ENCODE peak calls at places on chromosomes 4 and X, in ten cellular contexts. P is mammary epithelial cell; T is CD8-positive, alpha-beta T cell; I is uterus; O is heart left ventricle; B is heart right ventricle; U is prostate gland; C is transverse colon; A is hepatocyte; V is right atrium auricular region. S is an unnamed sample.
A peak's percentile ranks its signal among the peaks of the same experiment; 100 is the strongest.

GRCh38 chrX:65866146-65866545 is 173.7 kb downstream of the VSIG4 start:
- DNase-seq in P (peak; percentile 34), T (peak; percentile 11), I (no peak), O (no peak), B (no peak), U (no peak), C (no peak), A (no peak), V (no peak), S (no peak)

GRCh38 chrX:72128881-72129280 is 2.8 kb downstream of the RTL5 start:
- DNase-seq in P (no peak), T (no peak), I (no peak), O (no peak), B (no peak), U (no peak), C (no peak), A (no peak), V (no peak), S (no peak)

GRCh38 chrX:146241902-146242301 is 424.3 kb downstream of the SLITRK2 start:
- DNase-seq in P (no peak), T (no peak), I (no peak), O (no peak), B (no peak), U (no peak), C (no peak), A (no peak), V (no peak), S (no peak)

GRCh38 chrX:155767101-155767878 is 113.9 kb upstream of the VAMP7 start:
- DNase-seq in P (peak; percentile 80), T (peak; percentile 10), I (peak; percentile 41), O (peak; percentile 66), B (peak; percentile 41), U (peak; percentile 57), C (peak; percentile 60), A (peak; percentile 79), V (no peak), S (peak; percentile 74)

GRCh38 chr4:125714845-125715244 is 400.1 kb downstream of the FAT4 start:
- DNase-seq in P (no peak), T (no peak), I (no peak), O (no peak), B (no peak), U (no peak), C (no peak), A (no peak), V (no peak), S (no peak)

GRCh38 chr4:114512595-114513295 is 85.9 kb upstream of the UGT8 start:
- DNase-seq in P (peak; percentile 62), T (no peak), I (no peak), O (no peak), B (no peak), U (no peak), C (no peak), A (no peak), V (no peak), S (peak; percentile 50)

GRCh38 chr4:163693211-163693610 is 198.7 kb downstream of the TMA16 start:
- DNase-seq in P (no peak), T (no peak), I (no peak), O (no peak), B (no peak), U (no peak), C (no peak), A (no peak), V (no peak), S (no peak)

GRCh38 chr4:77355731-77356130 is 198.7 kb downstream of the CCNG2 start:
- DNase-seq in P (peak; percentile 52), T (no peak), I (no peak), O (no peak), B (no peak), U (no peak), C (no peak), A (no peak), V (no peak), S (no peak)

GRCh38 chr4:5932021-5932553 is 39.2 kb upstream of the CRMP1 start:
- DNase-seq in P (no peak), T (no peak), I (no peak), O (no peak), B (no peak), U (no peak), C (no peak), A (no peak), V (no peak), S (no peak)

GRCh38 chrX:119238557-119238956 is 2.5 kb downstream of the PGRMC1 start:
- DNase-seq in P (peak; percentile 2), T (no peak), I (no peak), O (no peak), B (no peak), U (no peak), C (no peak), A (no peak), V (no peak), S (peak; percentile 15)

GRCh38 chr4:155769092-155769491 is 10.3 kb downstream of the GUCY1B1 start:
- DNase-seq in P (no peak), T (no peak), I (no peak), O (no peak), B (no peak), U (no peak), C (no peak), A (no peak), V (no peak), S (no peak)

GRCh38 chrX:22527302-22527701 is 254.6 kb downstream of the CBLL2 start:
- DNase-seq in P (no peak), T (no peak), I (no peak), O (no peak), B (no peak), U (no peak), C (no peak), A (no peak), V (no peak), S (no peak)

GRCh38 chr4:83113429-83113786 is 1.1 kb downstream of the PLAC8 start:
- DNase-seq in P (peak; percentile 14), T (peak; percentile 38), I (no peak), O (no peak), B (no peak), U (no peak), C (no peak), A (no peak), V (no peak), S (no peak)

GRCh38 chrX:131548994-131549393 is 5.1 kb downstream of the OR13H1 start:
- DNase-seq in P (no peak), T (no peak), I (no peak), O (no peak), B (no peak), U (no peak), C (no peak), A (no peak), V (no peak), S (no peak)

GRCh38 chrX:131543774-131544173 is at the start of gene OR13H1:
- DNase-seq in P (no peak), T (no peak), I (no peak), O (no peak), B (no peak), U (no peak), C (no peak), A (no peak), V (no peak), S (no peak)

DNA sequence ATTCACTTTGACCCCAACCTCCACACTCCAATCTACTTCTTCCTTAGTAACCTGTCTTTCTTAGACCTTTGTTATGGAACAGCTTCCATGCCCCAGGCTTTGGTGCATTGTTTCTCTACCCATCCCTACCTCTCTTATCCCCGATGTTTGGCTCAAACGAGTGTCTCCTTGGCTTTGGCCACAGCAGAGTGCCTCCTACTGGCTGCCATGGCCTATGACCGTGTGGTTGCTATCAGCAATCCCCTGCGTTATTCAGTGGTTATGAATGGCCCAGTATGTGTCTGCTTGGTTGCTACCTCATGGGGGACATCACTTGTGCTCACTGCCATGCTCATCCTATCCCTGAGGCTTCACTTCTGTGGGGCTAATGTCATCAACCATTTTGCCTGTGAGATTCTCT is 344 bp downstream of the OR13H1 start:
- DNase-seq in P (no peak), T (no peak), I (no peak), O (no peak), B (no peak), U (no peak), C (no peak), A (no peak), V (no peak), S (no peak)
- TF ChIP-seq CTCF in P (no peak), T (no peak), I (no peak), O (no peak), B (no peak), U (no peak), C (no peak), A (no peak), V (no peak), S (no peak)

GRCh38 chr4:152530600-152530999 is 5.3 kb downstream of the FBXW7 start:
- DNase-seq in P (no peak), T (no peak), I (no peak), O (no peak), B (no peak), U (no peak), C (no peak), A (no peak), V (no peak), S (no peak)
- H3K4me1 ChIP-seq in P (peaks cover 5% of the 10 kb centered on the region), T (peaks cover 33% of the 10 kb centered on the region), I (peaks cover 12% of the 10 kb centered on the region), O (peaks cover 46% of the 10 kb centered on the region), B (peaks cover 46% of the 10 kb centered on the region), U (no peaks in the 10 kb centered on the region), C (peaks cover 18% of the 10 kb centered on the region), A (no peaks in the 10 kb centered on the region), V (no peaks in the 10 kb centered on the region), S (peaks cover 10% of the 10 kb centered on the region)

GRCh38 chr4:150212485-150212884 is 134.2 kb downstream of the DCLK2 start:
- DNase-seq in P (no peak), T (no peak), I (no peak), O (no peak), B (no peak), U (no peak), C (no peak), A (no peak), V (no peak), S (peak; percentile 52)
- TF ChIP-seq CTCF in P (no peak), T (no peak), I (no peak), O (no peak), B (no peak), U (no peak), C (no peak), A (no peak), V (no peak), S (no peak)

GRCh38 chr4:145731026-145731425 is 51.1 kb downstream of the C4orf51 start:
- DNase-seq in P (no peak), T (no peak), I (no peak), O (no peak), B (no peak), U (peak; percentile 84), C (peak; percentile 60), A (peak; percentile 58), V (no peak), S (peak; percentile 44)

GRCh38 chr4:145732895-145733880 is 53.2 kb downstream of the C4orf51 start:
- DNase-seq in P (peak; percentile 95), T (peak; percentile 82), I (peak; percentile 97), O (peak; percentile 97), B (peak; percentile 97), U (peak; percentile 95), C (peak; percentile 95), A (peak; percentile 97), V (peak; percentile 93), S (peak; percentile 72)

GRCh38 chr4:145734051-145734450 is 54.1 kb downstream of the C4orf51 start:
- DNase-seq in P (no peak), T (no peak), I (no peak), O (no peak), B (no peak), U (no peak), C (no peak), A (no peak), V (no peak), S (no peak)

GRCh38 chr4:145732416-145732815 is 52.5 kb downstream of the C4orf51 start:
- DNase-seq in P (no peak), T (no peak), I (no peak), O (no peak), B (no peak), U (no peak), C (peak; percentile 14), A (no peak), V (no peak), S (no peak)

GRCh38 chr4:145732001-145732400 is 52.1 kb downstream of the C4orf51 start:
- DNase-seq in P (no peak), T (no peak), I (no peak), O (no peak), B (no peak), U (no peak), C (no peak), A (no peak), V (no peak), S (no peak)
- H3K4me1 ChIP-seq in P (peaks cover 35% of the 10 kb centered on the region), T (peaks cover 3% of the 10 kb centered on the region), I (peaks cover 17% of the 10 kb centered on the region), O (peaks cover 44% of the 10 kb centered on the region), B (peaks cover 51% of the 10 kb centered on the region), U (peaks cover 30% of the 10 kb centered on the region), C (peaks cover 49% of the 10 kb centered on the region), A (peaks cover 40% of the 10 kb centered on the region), V (no peaks in the 10 kb centered on the region), S (peaks cover 16% of the 10 kb centered on the region)